ENCODE peak calls at places on chromosomes 4 and X, in four cellular contexts. One of them, this sample, is unnamed.

GRCh38 chr4:76758290-76758882 is 139.6 kb downstream of the SOWAHB start:
- DNase-seq in K562: peak; percentile 40
- DNase-seq in HL-60: no peak
- DNase-seq in GM12878: no peak
- DNase-seq in this sample: no peak

GRCh38 chr4:36174570-36174969 is 69.7 kb downstream of the ARAP2 start:
- DNase-seq in K562: no peak
- DNase-seq in HL-60: no peak
- DNase-seq in GM12878: no peak
- DNase-seq in this sample: no peak

GRCh38 chr4:89598602-89599001 is 238.4 kb downstream of the SNCA start:
- DNase-seq in K562: no peak
- DNase-seq in HL-60: no peak
- DNase-seq in GM12878: no peak
- DNase-seq in this sample: no peak

GRCh38 chrX:55663584-55663983 is 40.4 kb downstream of the FOXR2 start:
- DNase-seq in K562: no peak
- DNase-seq in HL-60: no peak
- DNase-seq in GM12878: no peak
- DNase-seq in this sample: no peak

GRCh38 chr4:53744446-53745160 is 153.3 kb upstream of the LNX1 start:
- DNase-seq in K562: no peak
- DNase-seq in HL-60: no peak
- DNase-seq in GM12878: no peak
- DNase-seq in this sample: no peak

GRCh38 chr4:109631709-109632108 is 71.5 kb downstream of the CASP6 start:
- DNase-seq in K562: no peak
- DNase-seq in HL-60: no peak
- DNase-seq in GM12878: no peak
- DNase-seq in this sample: no peak

GRCh38 chr4:98564847-98565246 is 93.6 kb downstream of the TSPAN5 start:
- DNase-seq in K562: no peak
- DNase-seq in HL-60: no peak
- DNase-seq in GM12878: no peak
- DNase-seq in this sample: no peak

GRCh38 chr4:6556263-6556662 is 18.7 kb upstream of the MAN2B2 start:
- DNase-seq in K562: no peak
- DNase-seq in HL-60: no peak
- DNase-seq in GM12878: no peak
- DNase-seq in this sample: no peak

GRCh38 chr4:75391489-75392166 is 122.6 kb downstream of the RCHY1 start:
- DNase-seq in K562: no peak
- DNase-seq in HL-60: no peak
- DNase-seq in GM12878: no peak
- DNase-seq in this sample: no peak

GRCh38 chr4:57040510-57040909 is 61.8 kb downstream of the POLR2B start:
- DNase-seq in K562: no peak
- DNase-seq in HL-60: no peak
- DNase-seq in GM12878: no peak
- DNase-seq in this sample: no peak

GRCh38 chr4:75939890-75940691 is 722 bp downstream of the NAAA start:
- DNase-seq in K562: peak; percentile 76
- DNase-seq in HL-60: peak; percentile 43
- DNase-seq in GM12878: no peak
- DNase-seq in this sample: peak; percentile 75

GRCh38 chr4:89492476-89493110 is 185.0 kb upstream of the GPRIN3 start:
- DNase-seq in K562: no peak
- DNase-seq in HL-60: no peak
- DNase-seq in GM12878: no peak
- DNase-seq in this sample: no peak

DNA sequence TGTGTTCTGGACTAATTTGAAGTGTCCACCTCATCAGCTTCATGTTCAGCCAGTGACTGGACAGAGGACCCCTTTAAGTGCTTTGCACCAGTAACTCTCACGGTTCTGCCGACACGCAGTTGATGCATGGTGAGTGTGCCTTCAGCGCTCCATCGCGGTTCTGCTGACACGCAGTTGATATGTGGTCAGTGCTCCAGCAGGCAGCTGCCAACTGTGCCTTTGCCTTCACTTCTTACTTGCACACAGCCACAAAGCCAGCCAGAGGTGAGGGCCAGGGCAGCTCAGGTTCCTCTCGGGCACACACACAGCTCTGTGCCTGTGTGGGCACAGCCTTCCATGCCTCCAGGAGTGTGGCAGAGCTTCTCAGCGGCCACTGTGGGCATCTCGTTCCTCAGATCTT is 12.4 kb downstream of the NKX1-1 start:
- DNase-seq in K562: no peak
- DNase-seq in HL-60: no peak
- DNase-seq in GM12878: no peak
- DNase-seq in this sample: no peak
- TF ChIP-seq SPI1 in K562: no peak
- TF ChIP-seq SPI1 in HL-60: no peak
- TF ChIP-seq SPI1 in GM12878: no peak
- TF ChIP-seq SPI1 in this sample: no peak

GRCh38 chr4:69986663-69987062 is 9.1 kb upstream of the STATH start:
- DNase-seq in K562: no peak
- DNase-seq in HL-60: no peak
- DNase-seq in GM12878: no peak
- DNase-seq in this sample: no peak
- TF ChIP-seq SPI1 in K562: no peak
- TF ChIP-seq SPI1 in HL-60: no peak
- TF ChIP-seq SPI1 in GM12878: no peak
- TF ChIP-seq SPI1 in this sample: no peak

GRCh38 chr4:139368990-139369389 is 66.7 kb upstream of the NDUFC1 start:
- DNase-seq in K562: no peak
- DNase-seq in HL-60: no peak
- DNase-seq in GM12878: no peak
- DNase-seq in this sample: no peak

DNA sequence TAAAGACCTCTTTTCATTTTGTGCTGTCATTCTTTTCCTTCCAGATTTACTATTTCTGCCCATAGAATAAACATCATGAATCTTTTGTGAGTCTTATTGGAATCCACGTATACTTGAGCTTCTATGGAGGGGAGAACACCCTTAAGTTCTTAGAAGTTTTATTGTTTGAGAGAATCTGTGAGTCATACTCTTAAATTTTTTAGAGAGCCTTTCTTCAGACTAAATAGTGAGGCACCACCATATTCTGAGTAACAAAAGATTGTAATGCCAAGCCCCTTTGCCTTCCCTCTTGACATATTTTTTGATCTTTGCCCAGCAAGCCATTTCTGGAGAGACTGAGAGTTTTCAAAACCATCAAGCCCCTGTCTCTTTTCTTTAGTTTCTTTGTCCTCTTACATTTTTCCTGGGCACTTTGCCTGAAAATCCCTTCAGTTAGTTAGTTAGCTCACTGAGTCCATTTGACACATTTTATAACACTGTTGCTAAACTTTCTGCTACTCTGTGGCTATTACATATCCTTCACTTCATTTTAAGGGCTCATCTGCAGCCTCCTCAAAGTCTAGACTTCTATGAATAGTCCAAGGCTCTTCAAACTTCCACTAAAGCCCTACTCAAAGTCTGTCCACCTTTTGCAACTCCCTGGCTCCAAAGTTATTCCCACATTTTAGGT is 65.3 kb upstream of the NDUFC1 start:
- DNase-seq in K562: no peak
- DNase-seq in HL-60: no peak
- DNase-seq in GM12878: no peak
- DNase-seq in this sample: no peak
- TF ChIP-seq SPI1 in K562: no peak
- TF ChIP-seq SPI1 in HL-60: no peak
- TF ChIP-seq SPI1 in GM12878: no peak
- TF ChIP-seq SPI1 in this sample: no peak

GRCh38 chrX:2691543-2692220 is 587 bp downstream of the CD99 start:
- DNase-seq in K562: peak; percentile 40
- DNase-seq in HL-60: no peak
- DNase-seq in GM12878: no peak
- DNase-seq in this sample: no peak
- TF ChIP-seq SPI1 in K562: no peak
- TF ChIP-seq SPI1 in HL-60: no peak
- TF ChIP-seq SPI1 in GM12878: no peak
- TF ChIP-seq SPI1 in this sample: no peak

DNA sequence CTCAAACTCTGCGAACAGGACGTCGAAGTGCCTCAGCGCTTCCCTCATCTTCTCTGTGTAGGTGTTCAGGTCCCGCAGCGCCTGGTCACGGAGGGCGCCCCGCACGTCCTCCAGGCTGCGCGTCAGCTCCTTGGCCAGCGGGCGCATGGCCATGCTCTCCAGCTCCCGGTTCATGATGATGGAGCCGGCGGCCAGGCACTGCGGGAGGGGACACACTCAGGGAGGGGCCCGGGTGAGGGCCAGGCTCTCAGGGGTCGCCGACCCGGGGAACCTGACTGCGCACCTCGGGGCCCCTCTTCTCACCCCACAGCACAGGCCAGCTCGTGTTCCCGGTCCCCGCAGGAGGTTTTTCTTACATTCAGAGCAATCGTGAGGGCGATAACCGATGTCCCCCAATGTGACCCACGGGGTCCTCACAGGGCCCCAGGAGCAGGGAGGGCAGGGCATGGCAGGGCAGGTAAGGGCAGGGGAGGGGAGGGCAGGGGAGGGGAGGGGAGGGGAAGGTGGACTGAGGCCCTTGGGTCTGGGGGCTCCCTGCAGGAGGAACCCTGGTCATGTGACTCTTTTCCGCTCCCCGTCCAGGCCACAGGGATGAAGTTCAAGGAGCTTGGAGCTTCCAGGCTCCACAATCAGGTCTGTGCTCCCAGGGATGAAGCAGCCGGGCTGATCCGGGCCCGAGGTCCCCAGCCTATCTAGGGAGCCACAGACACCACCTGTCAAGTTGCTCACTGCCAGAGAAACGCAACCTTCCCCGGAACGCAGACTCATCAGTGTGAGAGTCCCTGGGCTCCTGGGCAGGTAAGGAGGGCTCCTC is 77.8 kb upstream of the MXD4 start:
- DNase-seq in K562: no peak
- DNase-seq in HL-60: no peak
- DNase-seq in GM12878: no peak
- DNase-seq in this sample: no peak
- TF ChIP-seq SPI1 in K562: no peak
- TF ChIP-seq SPI1 in HL-60: no peak
- TF ChIP-seq SPI1 in GM12878: no peak
- TF ChIP-seq SPI1 in this sample: no peak

GRCh38 chrX:47191331-47191730 is 2.3 kb upstream of the UBA1 start:
- DNase-seq in K562: peak; percentile 24
- DNase-seq in HL-60: no peak
- DNase-seq in GM12878: no peak
- DNase-seq in this sample: no peak
- TF ChIP-seq SPI1 in K562: no peak
- TF ChIP-seq SPI1 in HL-60: no peak
- TF ChIP-seq SPI1 in GM12878: no peak
- TF ChIP-seq SPI1 in this sample: no peak

DNA sequence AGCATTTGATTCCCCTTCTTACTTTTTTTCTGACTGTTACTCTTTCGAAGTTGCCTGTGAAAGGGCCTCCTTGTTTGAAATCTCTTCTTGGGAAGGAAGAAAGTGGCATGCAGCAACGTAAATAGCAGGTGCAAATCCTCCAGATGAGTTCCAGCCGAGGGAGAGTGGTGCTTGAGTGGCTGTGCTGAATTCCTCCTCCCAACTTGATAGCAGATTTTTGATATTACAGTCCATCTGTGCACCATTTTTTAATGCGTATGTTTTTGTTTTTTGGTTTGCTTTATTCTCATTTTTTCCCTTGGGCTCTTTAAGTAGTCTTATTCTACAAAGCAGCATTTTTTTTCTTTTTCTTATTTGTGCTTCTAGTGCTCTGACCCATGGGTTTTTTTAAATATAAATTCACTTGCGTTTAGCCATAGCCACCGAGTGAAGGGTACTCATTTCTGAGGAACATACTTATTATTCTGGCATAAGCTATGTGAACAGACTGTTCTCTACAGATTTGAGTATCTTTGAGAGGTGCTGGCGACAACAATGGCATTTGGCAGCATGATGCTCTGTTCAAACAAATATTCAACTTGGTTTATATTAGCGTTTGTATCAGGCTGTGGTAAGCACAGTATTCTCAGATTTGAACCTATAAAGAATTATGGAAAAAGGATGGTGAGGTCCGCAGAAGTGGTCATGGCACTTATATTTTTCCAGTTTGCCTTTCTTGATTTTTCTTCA is 108.9 kb upstream of the LIMCH1 start:
- DNase-seq in K562: no peak
- DNase-seq in HL-60: no peak
- DNase-seq in GM12878: no peak
- DNase-seq in this sample: no peak
- TF ChIP-seq SPI1 in K562: no peak
- TF ChIP-seq SPI1 in HL-60: no peak
- TF ChIP-seq SPI1 in GM12878: no peak
- TF ChIP-seq SPI1 in this sample: no peak

DNA sequence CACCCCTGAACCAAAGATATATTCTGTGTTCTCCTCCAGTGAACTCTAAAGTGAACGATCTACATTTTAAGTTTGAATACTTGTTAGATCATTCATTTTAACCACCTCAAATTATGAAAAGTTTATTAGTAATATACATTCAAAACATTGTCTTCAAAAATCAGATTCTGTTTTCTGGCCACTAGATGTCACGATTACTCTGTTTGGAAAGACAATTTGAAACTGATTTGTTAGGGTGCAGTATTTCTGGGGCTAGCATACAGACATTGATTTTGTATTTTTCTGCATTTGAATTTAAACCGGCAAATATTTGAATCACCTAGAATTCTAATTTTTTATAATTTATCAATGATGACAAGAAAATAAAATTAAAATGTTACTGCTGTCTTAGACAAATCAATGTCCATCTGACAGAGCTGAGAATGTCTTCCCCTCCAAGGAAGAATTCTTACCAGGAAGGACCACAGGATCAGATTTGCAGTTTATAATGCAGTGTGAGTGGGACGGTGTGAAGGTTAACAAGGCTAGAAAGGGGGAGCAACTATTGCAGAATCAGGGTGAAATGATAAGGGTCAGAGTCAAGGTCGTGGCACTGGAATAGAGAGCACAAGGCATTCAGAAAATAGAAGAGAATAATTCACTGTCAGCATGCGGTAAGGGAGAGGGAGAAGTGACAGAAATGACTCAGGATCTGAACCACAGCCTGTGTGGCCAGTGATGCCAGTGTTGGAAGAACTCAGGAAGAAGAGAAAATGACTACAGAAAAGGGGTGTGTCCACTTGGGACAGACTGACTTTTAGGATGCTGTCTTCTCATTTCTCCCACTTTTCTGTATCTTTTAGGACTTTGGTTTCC is 91.6 kb downstream of the ANXA10 start:
- DNase-seq in K562: peak; percentile 36
- DNase-seq in HL-60: no peak
- DNase-seq in GM12878: peak; percentile 12
- DNase-seq in this sample: no peak
- TF ChIP-seq SPI1 in K562: no peak
- TF ChIP-seq SPI1 in HL-60: no peak
- TF ChIP-seq SPI1 in GM12878: no peak
- TF ChIP-seq SPI1 in this sample: no peak

GRCh38 chrX:7062912-7063311 is 84.6 kb upstream of the STS start:
- DNase-seq in K562: no peak
- DNase-seq in HL-60: no peak
- DNase-seq in GM12878: no peak
- DNase-seq in this sample: no peak

GRCh38 chrX:7061429-7061828 is 86.1 kb upstream of the STS start:
- DNase-seq in K562: no peak
- DNase-seq in HL-60: no peak
- DNase-seq in GM12878: no peak
- DNase-seq in this sample: no peak

GRCh38 chrX:7060444-7060843 is 87.1 kb upstream of the STS start:
- DNase-seq in K562: no peak
- DNase-seq in HL-60: no peak
- DNase-seq in GM12878: no peak
- DNase-seq in this sample: no peak

GRCh38 chrX:7062276-7062675 is 85.2 kb upstream of the STS start:
- DNase-seq in K562: peak; percentile 4
- DNase-seq in HL-60: no peak
- DNase-seq in GM12878: no peak
- DNase-seq in this sample: no peak

GRCh38 chrX:7059214-7059838 is 88.2 kb upstream of the STS start:
- DNase-seq in K562: no peak
- DNase-seq in HL-60: no peak
- DNase-seq in GM12878: peak; percentile 89
- DNase-seq in this sample: peak; percentile 22
- TF ChIP-seq SPI1 in K562: no peak
- TF ChIP-seq SPI1 in HL-60: no peak
- TF ChIP-seq SPI1 in GM12878: peak; percentile 77
- TF ChIP-seq SPI1 in this sample: peak; percentile 63

This sample was measured in GM12891.